ENCODE peak calls at places on chromosomes 3 and 15, in six cellular contexts. V, M, A, Q, W and X are unnamed samples.

GRCh38 chr3:10770981-10771380 is 45.0 kb upstream of the SLC6A11 start:
- DNase-seq in Q (no peak), A (no peak), W (no peak), M (no peak), V (no peak), X (no peak)

GRCh38 chr15:31975446-31976229 is 54.7 kb upstream of the CHRNA7 start:
- DNase-seq in W (no peak), V (no peak), A (no peak), Q (no peak), M (no peak), X (no peak)

GRCh38 chr15:101804375-101804774 is 1.1 kb downstream of the OR4F6 start:
- DNase-seq in V (no peak), A (no peak), M (no peak), Q (no peak), W (no peak), X (no peak)

GRCh38 chr15:60407406-60407805 is 9.6 kb upstream of the ANXA2 start:
- DNase-seq in Q (no peak), W (no peak), A (no peak), M (no peak), V (no peak), X (no peak)

GRCh38 chr3:115989927-115990326 is 366.6 kb downstream of the GAP43 start:
- DNase-seq in M (no peak), A (no peak), V (no peak), W (no peak), Q (no peak), X (no peak)

GRCh38 chr3:31291818-31292217 is 240.9 kb upstream of the STT3B start:
- DNase-seq in M (no peak), W (no peak), V (no peak), Q (no peak), A (no peak), X (no peak)

GRCh38 chr3:4828279-4829030 is 150.8 kb upstream of the BHLHE40 start:
- DNase-seq in Q (peak), A (no peak), W (no peak), M (no peak), V (no peak), X (no peak)

GRCh38 chr3:61637088-61638051 is 76.0 kb downstream of the PTPRG start:
- DNase-seq in M (no peak), W (no peak), Q (no peak), V (peak), A (no peak), X (no peak)

GRCh38 chr15:100889359-100890058 is 9.9 kb downstream of the ALDH1A3 start:
- DNase-seq in V (no peak), Q (peak), A (no peak), M (peak), W (peak), X (no peak)

DNA sequence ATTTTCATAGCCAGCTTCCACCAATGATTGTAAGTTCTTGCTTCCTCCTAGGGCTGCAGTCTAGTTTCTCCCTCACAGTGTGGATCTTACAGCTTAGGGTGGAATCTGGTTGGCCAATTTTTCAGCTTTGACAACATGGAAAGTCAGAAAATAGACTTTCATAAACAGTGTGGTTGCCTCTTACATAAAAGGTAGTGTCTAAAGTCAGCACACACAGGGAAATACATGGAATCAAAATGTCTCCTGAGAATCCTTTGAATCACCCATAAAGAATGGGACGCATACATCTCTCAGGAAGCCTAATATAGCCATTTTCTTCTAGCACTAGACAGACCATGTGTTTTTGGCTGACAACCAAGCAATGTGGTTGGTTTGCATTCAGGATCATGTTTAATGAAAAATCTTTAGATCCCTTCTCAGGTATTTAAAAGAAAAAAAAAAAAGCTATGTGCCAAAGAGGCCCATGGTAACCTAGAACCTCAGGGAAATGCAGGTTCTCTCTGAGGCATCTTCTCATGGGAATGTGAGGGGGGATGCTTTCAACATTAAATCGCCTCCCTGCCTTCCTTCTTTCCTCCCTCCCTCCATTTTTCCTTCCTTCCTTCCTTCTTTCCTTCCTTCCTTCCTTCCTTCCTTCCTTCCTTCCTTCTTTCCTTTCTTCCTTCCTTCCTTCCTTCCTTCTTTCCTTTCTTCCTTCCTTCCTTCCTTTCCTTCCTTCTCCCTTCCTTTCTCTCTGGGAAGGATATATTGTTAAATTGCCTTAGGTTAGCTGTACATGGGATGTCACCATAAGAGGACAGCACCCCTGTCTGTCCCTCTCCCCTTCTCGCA is 34.3 kb upstream of the ZBTB38 start:
- DNase-seq in A (no peak), V (no peak), W (no peak), M (no peak), Q (no peak), X (no peak)
- TF ChIP-seq CTCF in A (no peak), V (no peak), W (no peak), M (no peak), Q (no peak), X (no peak)

GRCh38 chr3:43206632-43207031 is 79.7 kb upstream of the SNRK start:
- DNase-seq in Q (no peak), A (no peak), V (no peak), W (no peak), M (no peak), X (no peak)
- TF ChIP-seq CTCF in Q (no peak), A (no peak), V (no peak), W (no peak), M (no peak), X (peak)

GRCh38 chr15:25783607-25784131 is 79.5 kb downstream of the ATP10A start:
- DNase-seq in Q (no peak), W (no peak), A (no peak), M (peak), V (no peak), X (no peak)
- TF ChIP-seq CTCF in Q (peak), W (peak), A (no peak), M (no peak), V (no peak), X (peak)

GRCh38 chr3:68893600-68894239 is 38.6 kb downstream of the TAFA4 start:
- DNase-seq in A (no peak), W (no peak), M (no peak), V (peak), Q (no peak), X (no peak)
- TF ChIP-seq CTCF in A (peak), W (peak), M (peak), V (peak), Q (peak), X (peak)

GRCh38 chr3:133576169-133576568 is 2.7 kb downstream of the CDV3 start:
- DNase-seq in A (no peak), V (no peak), M (no peak), Q (no peak), W (no peak), X (no peak)

GRCh38 chr3:133575121-133575520 is 1.6 kb downstream of the CDV3 start:
- DNase-seq in W (no peak), Q (no peak), M (no peak), V (no peak), A (no peak), X (no peak)

GRCh38 chr3:133573629-133574194 is at the start of gene CDV3:
- DNase-seq in V (no peak), M (no peak), Q (peak), W (no peak), A (no peak), X (no peak)

GRCh38 chr3:133573054-133573628 is 345 bp upstream of the CDV3 start:
- DNase-seq in V (peak), M (peak), A (peak), W (peak), Q (peak), X (peak)

DNA sequence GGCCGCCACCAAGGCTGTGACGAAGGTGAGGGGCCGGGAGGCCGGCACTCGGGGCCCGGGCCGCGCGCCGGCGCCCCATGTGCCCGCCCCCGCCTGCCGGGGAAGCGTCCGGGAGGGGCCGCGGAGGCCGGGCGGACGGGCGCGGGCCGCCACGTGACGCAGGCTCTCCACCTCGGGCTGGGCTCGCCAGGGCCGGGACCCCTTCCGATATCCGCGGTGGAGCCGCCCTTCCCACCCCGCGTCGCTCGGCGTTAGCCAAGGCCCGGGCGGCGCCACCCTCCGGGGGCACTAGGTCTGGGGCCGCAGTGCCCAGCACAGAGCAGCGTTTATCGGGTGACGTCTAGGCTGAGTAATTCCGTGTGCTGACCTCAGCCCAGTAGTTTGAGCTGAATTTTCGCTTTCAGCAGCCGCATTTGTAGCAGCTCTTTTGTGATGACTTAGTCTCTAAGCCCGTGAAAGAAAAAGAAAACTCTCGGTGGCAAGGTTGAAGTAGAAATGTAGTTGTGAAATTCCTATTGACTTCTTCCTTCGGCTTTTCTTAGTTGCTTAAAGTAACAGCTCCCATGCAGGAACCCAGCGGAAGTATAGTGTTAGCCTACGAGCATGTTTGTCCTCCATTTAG is 885 bp downstream of the CDV3 start:
- DNase-seq in A (peak), Q (peak), W (peak), M (peak), V (peak), X (no peak)
- TF ChIP-seq CTCF in A (no peak), Q (no peak), W (no peak), M (peak), V (peak), X (peak)

DNA sequence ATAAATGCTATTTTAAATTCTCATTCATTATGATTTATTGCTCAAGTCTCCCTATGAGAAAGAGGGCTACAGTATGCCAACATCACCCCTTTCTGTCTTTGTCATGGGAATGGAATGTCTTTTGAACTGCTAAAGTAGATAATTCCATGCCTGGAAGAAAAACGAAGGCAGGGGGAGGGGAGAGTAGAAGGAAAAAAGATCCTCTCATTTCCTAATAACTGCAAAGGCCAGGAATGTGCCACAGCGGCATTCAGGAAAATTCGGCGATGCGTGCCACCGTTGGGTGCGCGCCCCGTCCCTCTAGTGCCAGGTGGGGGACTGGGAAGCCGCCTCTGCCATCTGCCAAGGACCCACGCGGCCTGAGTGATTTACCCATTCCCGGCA is 54.7 kb downstream of the CPN2 start:
- DNase-seq in W (peak), Q (no peak), A (no peak), V (no peak), M (peak), X (no peak)
- TF ChIP-seq CTCF in W (no peak), Q (no peak), A (no peak), V (no peak), M (no peak), X (no peak)

DNA sequence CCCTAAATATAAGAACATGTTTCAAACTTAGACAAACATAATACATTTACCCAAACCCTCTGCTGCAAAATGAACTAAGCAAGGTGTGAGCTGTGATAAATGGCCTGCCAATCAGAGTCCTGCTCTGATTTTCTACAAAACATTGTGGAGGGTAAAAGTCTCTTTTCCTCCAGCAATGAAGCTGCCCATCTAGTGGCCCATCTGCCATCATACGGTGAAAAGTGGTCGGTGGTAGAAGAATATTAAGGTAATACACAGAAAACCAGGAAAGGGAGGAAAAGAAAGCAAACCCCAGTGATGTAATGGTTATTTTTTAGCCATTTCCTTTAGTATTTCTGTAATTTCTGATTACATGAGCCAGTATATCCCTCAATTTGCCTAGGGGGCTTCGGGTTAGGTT is 838.1 kb downstream of the TBL1XR1 start:
- DNase-seq in M (no peak), A (no peak), V (no peak), Q (no peak), W (no peak), X (no peak)
- TF ChIP-seq CTCF in M (no peak), A (no peak), V (no peak), Q (no peak), W (no peak), X (peak)

GRCh38 chr3:106397004-106397403 is 528.2 kb upstream of the CBLB start:
- DNase-seq in V (no peak), A (no peak), Q (no peak), M (no peak), W (no peak), X (no peak)
- TF ChIP-seq CTCF in V (no peak), A (no peak), Q (no peak), M (no peak), W (no peak), X (no peak)

GRCh38 chr15:63071288-63071909 is 28.9 kb downstream of the TPM1 start:
- DNase-seq in V (no peak), M (no peak), A (no peak), Q (no peak), W (no peak), X (no peak)
- TF ChIP-seq CTCF in V (no peak), M (no peak), A (no peak), Q (no peak), W (no peak), X (no peak)